ENCODE peak calls at places on chromosomes 1 and 21, in six cellular contexts. W is BJ, Z is fibroblast of the aortic adventitia, M is WERI-Rb-1, Y is AG10803, P is colonic mucosa. I is an unnamed sample.

GRCh38 chr1:115429884-115430283 is 91.8 kb upstream of the NGF start:
- DNase-seq in W (no peak), P (no peak), Z (peak; percentile 30), Y (no peak), M (no peak), I (no peak)

GRCh38 chr1:90926971-90927370 is 94.9 kb downstream of the ZNF644 start:
- DNase-seq in W (no peak), M (no peak), Z (no peak), Y (no peak), P (no peak), I (no peak)

GRCh38 chr1:205929812-205930577 is 13.3 kb downstream of the SLC26A9 start:
- DNase-seq in Z (no peak), P (no peak), Y (no peak), M (no peak), W (no peak), I (no peak)

GRCh38 chr1:166905136-166905535 is 29.1 kb upstream of the TADA1 start:
- DNase-seq in Y (peak; percentile 71), P (no peak), M (no peak), Z (peak; percentile 74), W (no peak), I (no peak)

GRCh38 chr21:15210235-15210678 is 145.5 kb upstream of the NRIP1 start:
- DNase-seq in Z (peak; percentile 83), W (no peak), M (no peak), P (no peak), Y (no peak), I (peak; percentile 15)

GRCh38 chr1:205959789-205960188 is 16.5 kb upstream of the SLC26A9 start:
- DNase-seq in M (no peak), W (no peak), Y (no peak), Z (no peak), P (no peak), I (no peak)

GRCh38 chr1:225449261-225449660 is 21.4 kb upstream of the LBR start:
- DNase-seq in Z (no peak), W (no peak), M (no peak), Y (no peak), P (peak; percentile 83), I (no peak)

GRCh38 chr21:32113486-32113885 is 165.4 kb downstream of the MIS18A start:
- DNase-seq in W (no peak), Y (peak; percentile 50), M (no peak), P (no peak), Z (no peak), I (no peak)

GRCh38 chr1:100164226-100164625 is 13.8 kb downstream of the LRRC39 start:
- DNase-seq in Z (peak; percentile 89), Y (peak; percentile 85), M (no peak), P (no peak), W (no peak), I (peak; percentile 76)

GRCh38 chr1:54615531-54616245 is 7.6 kb downstream of the FAM151A start:
- DNase-seq in W (no peak), P (no peak), Y (no peak), Z (no peak), M (no peak), I (no peak)

GRCh38 chr1:231171623-231172197 is 9.9 kb downstream of the TRIM67 start:
- DNase-seq in P (no peak), W (no peak), M (no peak), Y (no peak), Z (no peak), I (no peak)

GRCh38 chr1:84298336-84298687 is 3.2 kb upstream of the SAMD13 start:
- DNase-seq in Y (peak; percentile 29), M (peak; percentile 55), P (peak; percentile 67), Z (peak; percentile 34), W (no peak), I (no peak)

GRCh38 chr1:38138498-38139233 is 92.1 kb upstream of the POU3F1 start:
- DNase-seq in Y (peak; percentile 94), M (no peak), P (peak; percentile 28), W (peak; percentile 87), Z (peak; percentile 97), I (peak; percentile 89)

GRCh38 chr1:172325562-172325961 is 94.9 kb upstream of the C1orf105 start:
- DNase-seq in M (no peak), Z (peak; percentile 72), P (peak; percentile 22), Y (peak; percentile 65), W (no peak), I (no peak)

GRCh38 chr1:39104158-39105060 is 78.3 kb downstream of the NDUFS5 start:
- DNase-seq in M (peak; percentile 27), Y (no peak), Z (peak; percentile 46), P (peak; percentile 35), W (no peak), I (no peak)

GRCh38 chr1:171869097-171869496 is 27.8 kb downstream of the DNM3 start:
- DNase-seq in M (no peak), W (no peak), P (no peak), Z (no peak), Y (peak; percentile 41), I (no peak)

GRCh38 chr1:44803062-44803311 is 2.8 kb downstream of the PLK3 start:
- DNase-seq in Z (no peak), M (no peak), Y (no peak), P (no peak), W (no peak), I (no peak)

GRCh38 chr1:121483961-121484424 is 299.2 kb downstream of the SRGAP2C start:
- DNase-seq in W (peak; percentile 54), P (no peak), M (no peak), Y (peak; percentile 86), Z (peak; percentile 97), I (peak; percentile 49)

GRCh38 chr1:27669876-27670275 is 2.1 kb downstream of the IFI6 start:
- DNase-seq in M (no peak), W (no peak), Z (no peak), Y (no peak), P (no peak), I (no peak)

GRCh38 chr1:31221072-31221471 is 18.6 kb downstream of the NKAIN1 start:
- DNase-seq in W (no peak), P (no peak), M (no peak), Z (no peak), Y (no peak), I (no peak)

GRCh38 chr1:107794571-107794970 is 170.4 kb downstream of the VAV3 start:
- DNase-seq in W (no peak), Z (no peak), Y (no peak), P (no peak), M (peak; percentile 43), I (no peak)

GRCh38 chr1:56929492-56929891 is 36.3 kb downstream of the C8B start:
- DNase-seq in Z (no peak), P (no peak), M (no peak), Y (no peak), W (no peak), I (no peak)

GRCh38 chr1:154736840-154737239 is 128.9 kb upstream of the ADAR start:
- DNase-seq in P (no peak), W (no peak), Y (peak; percentile 71), M (no peak), Z (peak; percentile 77), I (no peak)

GRCh38 chr1:65026235-65026634 is 59.9 kb upstream of the JAK1 start:
- DNase-seq in M (no peak), Z (no peak), P (no peak), W (no peak), Y (peak; percentile 9), I (no peak)

GRCh38 chr1:109933856-109934711 is 23.4 kb downstream of the CSF1 start:
- DNase-seq in Y (peak; percentile 64), W (no peak), Z (peak; percentile 70), P (peak; percentile 48), M (no peak), I (no peak)

GRCh38 chr1:245094954-245095353 is 59.8 kb upstream of the KIF26B start:
- DNase-seq in Y (no peak), P (no peak), W (no peak), Z (no peak), M (no peak), I (no peak)

GRCh38 chr1:44713321-44713781 is 17.6 kb downstream of the RNU5D-1 start:
- DNase-seq in P (no peak), M (peak; percentile 30), Y (no peak), W (no peak), Z (no peak), I (no peak)

GRCh38 chr21:45979141-45979631 is 2.4 kb upstream of the COL6A1 start:
- DNase-seq in Z (no peak), M (peak; percentile 52), P (no peak), Y (no peak), W (no peak), I (no peak)

GRCh38 chr1:229882621-229883020 is 184.4 kb upstream of the GALNT2 start:
- DNase-seq in P (peak; percentile 1), W (no peak), Y (no peak), M (no peak), Z (no peak), I (no peak)

GRCh38 chr1:216742625-216743024 is 19.4 kb upstream of the ESRRG start:
- DNase-seq in Z (peak; percentile 2), P (no peak), Y (no peak), W (no peak), M (no peak), I (no peak)
- TF ChIP-seq CTCF in Z (peak; percentile 14), P (no peak), Y (peak; percentile 28), W (peak; percentile 23), M (peak; percentile 33), I (peak; percentile 11)

GRCh38 chr1:156876281-156876680 is 15.6 kb downstream of the NTRK1 start:
- DNase-seq in Z (no peak), P (no peak), W (no peak), M (no peak), Y (no peak), I (no peak)
- TF ChIP-seq CTCF in Z (no peak), P (no peak), W (no peak), M (no peak), Y (peak; percentile 7), I (no peak)

DNA sequence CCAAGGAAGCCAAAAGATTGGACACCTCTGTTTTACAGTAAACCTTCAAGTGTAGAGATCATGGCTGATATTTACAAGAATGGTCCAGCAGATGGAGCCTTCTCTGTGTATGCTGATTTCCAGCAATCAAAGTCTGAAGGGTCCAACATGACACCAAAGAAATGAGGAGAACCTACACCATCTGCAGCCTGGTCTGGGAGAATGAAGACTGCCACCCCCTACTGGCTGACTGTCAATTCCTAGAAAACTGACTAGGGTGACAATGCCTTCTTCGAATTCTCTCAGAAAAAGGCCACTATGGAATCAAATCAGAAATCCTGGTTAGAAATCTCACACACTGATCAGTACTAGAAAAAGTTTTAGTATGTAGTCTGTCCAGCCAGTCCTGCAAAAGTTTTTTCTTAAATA is 83.3 kb downstream of the CDC42BPA start:
- DNase-seq in Y (peak; percentile 64), M (peak; percentile 42), W (peak; percentile 4), P (no peak), Z (peak; percentile 67), I (peak; percentile 15)
- TF ChIP-seq CTCF in Y (peak; percentile 59), M (peak; percentile 51), W (peak; percentile 55), P (peak; percentile 36), Z (peak; percentile 51), I (peak; percentile 42)

DNA sequence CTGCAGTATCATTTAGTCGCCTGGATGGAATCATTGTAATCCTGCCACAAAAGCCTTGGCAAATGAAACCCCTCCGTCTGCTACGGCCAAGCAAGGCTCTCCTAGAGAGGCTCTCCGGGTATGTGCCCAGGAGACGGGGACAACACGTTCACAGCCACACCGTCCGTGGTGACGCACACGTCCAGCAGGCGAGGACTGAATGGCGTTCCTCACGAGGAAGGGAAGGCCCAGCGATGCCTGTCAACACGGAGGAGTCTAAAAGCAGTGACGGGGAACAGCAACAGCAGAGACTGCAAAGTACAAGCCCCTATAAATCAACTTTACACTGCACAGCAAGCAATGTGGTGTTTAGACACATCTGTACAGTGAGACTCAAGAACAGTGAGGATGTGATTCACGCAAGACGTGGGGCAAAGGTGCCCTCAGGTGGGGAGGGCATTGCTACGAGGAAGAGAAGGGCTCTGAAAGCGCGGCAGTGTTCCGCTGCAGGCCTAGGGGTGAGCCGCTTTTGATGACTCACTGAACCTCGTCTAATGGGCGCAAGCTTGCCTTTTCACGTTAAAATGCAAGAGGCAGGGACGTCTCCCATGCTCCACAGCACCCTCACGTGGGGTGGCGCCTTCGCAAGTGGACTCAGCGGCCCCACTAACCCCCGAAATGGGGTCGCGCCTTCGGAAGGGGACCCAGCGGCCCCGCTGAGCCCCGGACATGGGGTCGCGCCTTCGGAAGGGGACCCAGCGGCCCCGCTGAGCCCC is 6.8 kb downstream of the WRAP73 start:
- DNase-seq in P (no peak), Z (no peak), M (no peak), W (no peak), Y (no peak), I (no peak)
- TF ChIP-seq CTCF in P (no peak), Z (no peak), M (no peak), W (no peak), Y (no peak), I (no peak)